ENCODE peak calls at places on chromosomes 16 and 17, in nine cellular contexts. B is IMR-90; G is stimulated activated naive CD4-positive, alpha-beta T cell; E is effector CD4-positive, alpha-beta T cell; U is caudate nucleus; I is ovary; T is nucleus accumbens; H is GM20000; J is RWPE1. N is an unnamed sample.

GRCh38 chr17:77617516-77617915 is 341.0 kb upstream of the TNRC6C start:
- DNase-seq in G (no peak), B (no peak), E (no peak), I (no peak), U (no peak), J (no peak), T (no peak), H (no peak), N (no peak)

GRCh38 chr16:64269756-64270155 is 852.1 kb downstream of the CDH11 start:
- DNase-seq in E (no peak), T (no peak), G (no peak), I (no peak), U (no peak), B (peak; percentile 19), J (no peak), H (no peak), N (no peak)

GRCh38 chr16:46830417-46830901 is 521 bp downstream of the C16orf87 start:
- DNase-seq in H (no peak), J (peak; percentile 13), E (peak; percentile 30), G (peak; percentile 29), I (peak; percentile 38), U (no peak), B (no peak), T (peak; percentile 29), N (peak; percentile 50)

GRCh38 chr16:2904100-2904921 is 7.4 kb upstream of the FLYWCH1 start:
- DNase-seq in T (peak; percentile 88), U (peak; percentile 58), G (peak; percentile 70), I (peak; percentile 84), J (peak; percentile 79), E (peak; percentile 67), H (peak; percentile 91), B (peak; percentile 77), N (peak; percentile 85)

GRCh38 chr16:2838928-2839327 is 8.8 kb downstream of the ZG16B start:
- DNase-seq in J (peak; percentile 40), G (peak; percentile 34), B (peak; percentile 89), T (peak; percentile 69), U (no peak), I (no peak), E (peak; percentile 19), H (peak; percentile 76), N (peak; percentile 78)

GRCh38 chr17:34542700-34543336 is 36.6 kb upstream of the TMEM132E start:
- DNase-seq in B (no peak), J (peak; percentile 14), I (peak; percentile 24), G (peak; percentile 41), H (peak; percentile 42), E (peak; percentile 44), T (peak; percentile 3), U (no peak), N (no peak)

GRCh38 chr16:27174007-27174406 is 29.3 kb upstream of the KDM8 start:
- DNase-seq in E (peak; percentile 46), U (no peak), J (no peak), I (no peak), B (no peak), T (no peak), G (peak; percentile 22), H (no peak), N (peak; percentile 44)

GRCh38 chr17:74864297-74864865 is 4.7 kb upstream of the GRIN2C start:
- DNase-seq in J (no peak), H (no peak), G (no peak), T (no peak), U (no peak), I (no peak), B (no peak), E (no peak), N (no peak)

GRCh38 chr16:84735846-84736586 is 36.2 kb downstream of the USP10 start:
- DNase-seq in E (no peak), J (no peak), H (no peak), B (no peak), G (peak; percentile 46), U (no peak), I (no peak), T (no peak), N (no peak)

GRCh38 chr17:77117415-77117814 is 23.4 kb upstream of the SEC14L1 start:
- DNase-seq in T (no peak), G (no peak), U (no peak), H (no peak), J (no peak), B (no peak), I (no peak), E (no peak), N (no peak)

GRCh38 chr16:11533588-11533987 is 53.1 kb downstream of the LITAF start:
- DNase-seq in T (no peak), I (no peak), B (no peak), H (no peak), E (no peak), J (no peak), G (no peak), U (no peak), N (no peak)

GRCh38 chr17:81148571-81148970 is 16.7 kb upstream of the PVALEF start:
- DNase-seq in E (no peak), J (no peak), T (no peak), H (no peak), U (no peak), G (no peak), I (no peak), B (no peak), N (no peak)

GRCh38 chr17:604719-605118 is 109.9 kb downstream of the VPS53 start:
- DNase-seq in U (no peak), T (no peak), H (no peak), B (peak; percentile 39), I (no peak), E (no peak), J (no peak), G (no peak), N (no peak)

GRCh38 chr16:64181526-64181925 is 940.3 kb downstream of the CDH11 start:
- DNase-seq in G (no peak), T (no peak), B (no peak), E (no peak), I (no peak), U (no peak), H (no peak), J (no peak), N (no peak)

GRCh38 chr17:59830007-59830630 is 62.6 kb downstream of the TUBD1 start:
- DNase-seq in J (no peak), H (no peak), U (no peak), I (no peak), G (no peak), E (no peak), T (no peak), B (peak; percentile 63), N (peak; percentile 53)

GRCh38 chr16:2485811-2486507 is 11.0 kb downstream of the TBC1D24 start:
- DNase-seq in J (no peak), T (no peak), B (no peak), E (no peak), H (no peak), I (no peak), G (no peak), U (no peak), N (peak; percentile 50)

GRCh38 chr17:44022246-44022645 is 7.5 kb upstream of the TMEM101 start:
- DNase-seq in U (no peak), J (no peak), G (no peak), E (no peak), I (no peak), T (no peak), H (no peak), B (no peak), N (no peak)

GRCh38 chr16:78303946-78304345 is 204.5 kb downstream of the WWOX start:
- DNase-seq in G (no peak), J (no peak), B (no peak), U (no peak), H (no peak), I (no peak), E (no peak), T (no peak), N (no peak)

GRCh38 chr17:27458524-27458908 is 2.3 kb downstream of the KSR1 start:
- DNase-seq in I (no peak), J (no peak), E (no peak), H (no peak), T (no peak), U (no peak), G (no peak), B (no peak), N (no peak)

N was measured in right cardiac atrium.